ENCODE peak calls at places on chromosome 2, in nine cellular contexts. S, B, U, P, Q, F, M, X and O are unnamed samples.

GRCh38 chr2:160042054-160042453 is 20.4 kb downstream of the PLA2R1 start:
- DNase-seq in F (no peak), P (no peak), X (no peak), Q (no peak), B (no peak), M (no peak), U (no peak), S (no peak), O (no peak)

GRCh38 chr2:63814114-63814513 is 27.6 kb upstream of the UGP2 start:
- DNase-seq in B (no peak), S (no peak), U (no peak), M (no peak), P (no peak), F (no peak), Q (no peak), X (no peak), O (no peak)

GRCh38 chr2:4139711-4140110 is 436.3 kb downstream of the DCDC2C start:
- DNase-seq in B (no peak), X (no peak), F (no peak), U (peak; percentile 15), S (no peak), M (no peak), P (no peak), Q (no peak), O (no peak)

GRCh38 chr2:211241891-211242290 is 685.5 kb downstream of the CPS1 start:
- DNase-seq in P (no peak), U (no peak), S (no peak), F (no peak), M (no peak), Q (no peak), X (no peak), B (no peak), O (no peak)

GRCh38 chr2:127515383-127515915 is 10.8 kb downstream of the IWS1 start:
- DNase-seq in B (no peak), Q (no peak), F (no peak), U (no peak), S (no peak), P (no peak), M (no peak), X (peak; percentile 15), O (no peak)

GRCh38 chr2:88074150-88074549 is 6.5 kb downstream of the SMYD1 start:
- DNase-seq in P (no peak), M (no peak), U (no peak), X (no peak), F (no peak), Q (no peak), S (no peak), B (no peak), O (no peak)

GRCh38 chr2:217801711-217802110 is 201.1 kb downstream of the TNS1 start:
- DNase-seq in M (peak; percentile 2), Q (no peak), P (no peak), S (peak; percentile 66), B (no peak), X (no peak), F (no peak), U (no peak), O (no peak)

GRCh38 chr2:33214436-33214835 is 262.0 kb upstream of the RASGRP3 start:
- DNase-seq in X (peak; percentile 56), B (peak; percentile 74), U (no peak), M (no peak), S (no peak), F (no peak), Q (no peak), P (no peak), O (no peak)

GRCh38 chr2:162113771-162114168 is 38.3 kb downstream of the GCG start:
- DNase-seq in F (no peak), M (peak; percentile 41), U (no peak), S (no peak), X (peak; percentile 82), B (no peak), Q (no peak), P (no peak), O (no peak)

GRCh38 chr2:23746141-23746863 is 180.6 kb downstream of the ATAD2B start:
- DNase-seq in B (no peak), P (no peak), U (no peak), M (no peak), X (no peak), F (no peak), S (no peak), Q (no peak), O (no peak)

GRCh38 chr2:39325966-39326365 is 82.2 kb upstream of the CDKL4 start:
- DNase-seq in U (no peak), X (peak; percentile 24), B (no peak), M (no peak), S (no peak), F (no peak), Q (no peak), P (no peak), O (no peak)

GRCh38 chr2:210593166-210593565 is 36.8 kb downstream of the CPS1 start:
- DNase-seq in P (no peak), F (no peak), B (no peak), Q (no peak), M (no peak), S (no peak), X (peak; percentile 20), U (no peak), O (no peak)

GRCh38 chr2:151664520-151664919 is 69.8 kb downstream of the NEB start:
- DNase-seq in X (no peak), S (no peak), B (no peak), U (no peak), P (no peak), F (no peak), Q (no peak), M (no peak), O (no peak)

GRCh38 chr2:241842067-241842415 is 16.7 kb downstream of the PDCD1 start:
- DNase-seq in X (no peak), S (peak; percentile 56), M (no peak), B (no peak), P (no peak), F (no peak), Q (no peak), U (no peak), O (no peak)

GRCh38 chr2:8510519-8510918 is 171.3 kb upstream of the ID2 start:
- DNase-seq in U (no peak), P (no peak), S (no peak), X (no peak), Q (no peak), F (no peak), B (no peak), M (no peak), O (no peak)

GRCh38 chr2:168935810-168936581 is 34.9 kb downstream of the G6PC2 start:
- DNase-seq in B (no peak), U (no peak), F (no peak), M (no peak), P (peak; percentile 82), S (no peak), X (peak; percentile 2), Q (no peak), O (no peak)

GRCh38 chr2:207239222-207239674 is 73.5 kb upstream of the KLF7 start:
- DNase-seq in X (peak; percentile 100), B (peak; percentile 28), Q (peak; percentile 27), F (peak; percentile 18), U (peak; percentile 34), P (peak; percentile 12), M (peak; percentile 62), S (peak; percentile 85), O (no peak)

GRCh38 chr2:62192811-62193210 is 3.1 kb upstream of the B3GNT2 start:
- DNase-seq in U (no peak), B (no peak), Q (no peak), P (no peak), S (no peak), F (no peak), X (no peak), M (no peak), O (no peak)

GRCh38 chr2:45891719-45892118 is 240.2 kb downstream of the PRKCE start:
- DNase-seq in M (no peak), F (no peak), B (no peak), X (no peak), U (no peak), Q (peak; percentile 75), P (no peak), S (no peak), O (no peak)

GRCh38 chr2:45892236-45892701 is 240.8 kb downstream of the PRKCE start:
- DNase-seq in B (no peak), S (no peak), F (no peak), U (no peak), Q (no peak), X (peak; percentile 33), M (no peak), P (no peak), O (no peak)

GRCh38 chr2:45889620-45890019 is 238.1 kb downstream of the PRKCE start:
- DNase-seq in B (no peak), X (no peak), Q (no peak), U (no peak), M (no peak), F (no peak), P (no peak), S (no peak), O (no peak)

GRCh38 chr2:45890094-45890646 is 238.7 kb downstream of the PRKCE start:
- DNase-seq in S (no peak), X (no peak), U (no peak), Q (no peak), B (no peak), M (no peak), P (no peak), F (no peak), O (no peak)

DNA sequence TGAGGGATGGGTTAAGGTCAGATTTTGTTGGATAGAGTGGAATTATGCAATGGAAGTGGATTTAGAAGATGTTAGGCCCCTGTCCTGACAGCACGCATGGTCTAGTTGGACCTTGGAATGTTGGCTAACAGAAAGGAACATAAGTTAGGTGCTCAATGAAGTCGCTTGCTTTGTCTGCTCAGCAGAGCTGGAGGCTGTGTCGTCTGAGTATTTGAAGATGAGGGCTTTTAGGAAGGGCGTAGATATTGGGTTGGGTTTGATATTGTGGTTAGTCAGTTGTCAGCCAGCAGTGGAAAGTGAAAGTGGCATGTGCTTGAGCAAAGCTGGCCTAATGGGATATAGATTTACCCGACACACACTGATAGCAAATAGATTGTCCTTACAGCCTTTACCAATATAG is 239.3 kb downstream of the PRKCE start:
- DNase-seq in S (no peak), M (no peak), P (no peak), B (no peak), U (no peak), Q (no peak), X (no peak), F (no peak), O (no peak)
- H3K4me1 ChIP-seq in S (peaks cover 75% of the 10 kb centered on the region), M (peaks cover 6% of the 10 kb centered on the region), P (no peaks in the 10 kb centered on the region), B (peaks cover 87% of the 10 kb centered on the region), U (peaks cover 3% of the 10 kb centered on the region), Q (peaks cover 53% of the 10 kb centered on the region), X (peaks cover 18% of the 10 kb centered on the region), F (peaks cover 26% of the 10 kb centered on the region), O (no peaks in the 10 kb centered on the region)

GRCh38 chr2:47373747-47374146 is 29.2 kb upstream of the MSH2 start:
- DNase-seq in B (peak; percentile 40), U (peak; percentile 21), M (no peak), X (no peak), P (peak; percentile 52), F (no peak), Q (peak; percentile 39), S (no peak), O (no peak)
- H3K4me3 ChIP-seq in B (no peak overlapping the region), U (no peak overlapping the region), M (no peak overlapping the region), X (no peak overlapping the region), P (no peak overlapping the region), F (no peak overlapping the region), Q (no peak overlapping the region), S (no peak overlapping the region), O (no peak overlapping the region)

GRCh38 chr2:134304726-134305509 is 51.0 kb downstream of the MGAT5 start:
- DNase-seq in P (no peak), M (no peak), S (no peak), F (no peak), Q (peak; percentile 34), U (no peak), X (no peak), B (no peak), O (no peak)
- H3K27ac ChIP-seq in P (no peak overlapping the region), M (no peak overlapping the region), S (no peak overlapping the region), F (no peak overlapping the region), Q (no peak overlapping the region), U (no peak overlapping the region), X (no peak overlapping the region), B (no peak overlapping the region), O (no peak overlapping the region)

GRCh38 chr2:15809504-15809903 is 130.8 kb upstream of the MYCN start:
- DNase-seq in X (no peak), S (no peak), F (no peak), B (no peak), U (no peak), P (no peak), Q (no peak), M (no peak), O (no peak)
- H3K4me1 ChIP-seq in X (no peaks in the 10 kb centered on the region), S (no peaks in the 10 kb centered on the region), F (no peaks in the 10 kb centered on the region), B (no peaks in the 10 kb centered on the region), U (no peaks in the 10 kb centered on the region), P (no peaks in the 10 kb centered on the region), Q (no peaks in the 10 kb centered on the region), M (no peaks in the 10 kb centered on the region), O (no peaks in the 10 kb centered on the region)